ENCODE peak calls at places on chromosomes 7 and 10, in nine cellular contexts. L is IMR-90, G is testis, O is uterus, Q is spleen, X is body of pancreas, F is transverse colon, Y is sigmoid colon, V is adrenal gland. W is an unnamed sample.

GRCh38 chr7:152520861-152521302 is 85.1 kb upstream of the KMT2C start:
- DNase-seq in Q (no peak), V (peak), G (peak), X (no peak), L (no peak), Y (no peak), O (no peak), F (no peak), W (no peak)

GRCh38 chr10:70381491-70382421 is 669 bp downstream of the LRRC20 start:
- DNase-seq in Y (peak), F (peak), X (peak), G (no peak), O (peak), V (peak), L (peak), Q (peak), W (no peak)

GRCh38 chr10:57818522-57818921 is 449.2 kb downstream of the IPMK start:
- DNase-seq in L (no peak), F (no peak), Y (no peak), O (no peak), G (no peak), Q (no peak), X (no peak), V (no peak), W (no peak)

GRCh38 chr7:122316467-122317394 is 12.2 kb upstream of the FEZF1 start:
- DNase-seq in Q (no peak), V (no peak), Y (no peak), X (no peak), O (no peak), G (no peak), L (no peak), F (peak), W (no peak)

GRCh38 chr10:75295901-75296441 is 60.2 kb upstream of the COMTD1 start:
- DNase-seq in Q (no peak), F (no peak), X (peak), L (peak), Y (peak), O (peak), V (peak), G (no peak), W (no peak)

GRCh38 chr7:153522261-153522660 is 529.9 kb upstream of the DPP6 start:
- DNase-seq in V (no peak), Y (peak), L (no peak), G (peak), O (peak), F (peak), Q (no peak), X (no peak), W (peak)

GRCh38 chr10:21174670-21175495 is 277.8 kb upstream of the NEBL start:
- DNase-seq in O (no peak), Y (no peak), F (no peak), X (no peak), L (no peak), Q (no peak), V (no peak), G (no peak), W (no peak)

GRCh38 chr10:23384364-23384763 is 39.8 kb upstream of the C10orf67 start:
- DNase-seq in V (no peak), Y (no peak), G (no peak), L (peak), Q (no peak), O (no peak), F (no peak), X (no peak), W (no peak)

GRCh38 chr7:150988230-150989226 is 2.3 kb upstream of the NOS3 start:
- DNase-seq in V (peak), F (peak), L (no peak), O (peak), X (peak), Q (peak), G (peak), Y (no peak), W (no peak)

GRCh38 chr10:22740180-22740579 is 25.8 kb upstream of the PIP4K2A start:
- DNase-seq in Y (no peak), X (no peak), O (no peak), Q (no peak), V (no peak), F (no peak), G (no peak), L (peak), W (no peak)

GRCh38 chr7:4610768-4611467 is 71.2 kb upstream of the FOXK1 start:
- DNase-seq in Q (peak), X (peak), V (peak), Y (peak), O (peak), G (peak), L (peak), F (peak), W (no peak)

GRCh38 chr10:106255111-106255510 is 909.4 kb downstream of the SORCS1 start:
- DNase-seq in V (no peak), X (no peak), O (no peak), L (no peak), F (no peak), Q (no peak), G (no peak), Y (no peak), W (no peak)

GRCh38 chr10:91652364-91652763 is 19.5 kb upstream of the PPP1R3C start:
- DNase-seq in Q (no peak), X (no peak), G (no peak), L (peak), V (no peak), Y (no peak), O (no peak), F (no peak), W (no peak)

GRCh38 chr7:18547509-18548187 is 52.1 kb downstream of the HDAC9 start:
- DNase-seq in F (no peak), L (no peak), Q (no peak), Y (no peak), V (no peak), G (no peak), X (no peak), O (no peak), W (no peak)

GRCh38 chr7:95545007-95545615 is 51.2 kb downstream of the PDK4 start:
- DNase-seq in X (peak), V (peak), L (peak), G (peak), Q (no peak), O (peak), F (peak), Y (peak), W (no peak)

GRCh38 chr10:50400694-50401093 is 149.4 kb upstream of the ASAH2 start:
- DNase-seq in Y (no peak), X (no peak), F (no peak), L (no peak), V (peak), G (no peak), O (no peak), Q (no peak), W (no peak)

GRCh38 chr10:50405733-50406132 is 154.4 kb upstream of the ASAH2 start:
- DNase-seq in G (no peak), Y (no peak), O (no peak), Q (no peak), L (no peak), F (no peak), X (no peak), V (no peak), W (no peak)

GRCh38 chr10:50403074-50403473 is 151.8 kb upstream of the ASAH2 start:
- DNase-seq in O (no peak), F (no peak), L (no peak), Q (no peak), G (no peak), Y (no peak), X (no peak), V (no peak), W (no peak)

GRCh38 chr10:50404021-50404823 is 152.9 kb upstream of the ASAH2 start:
- DNase-seq in G (no peak), O (no peak), Y (no peak), F (no peak), L (no peak), X (no peak), V (no peak), Q (no peak), W (no peak)

DNA sequence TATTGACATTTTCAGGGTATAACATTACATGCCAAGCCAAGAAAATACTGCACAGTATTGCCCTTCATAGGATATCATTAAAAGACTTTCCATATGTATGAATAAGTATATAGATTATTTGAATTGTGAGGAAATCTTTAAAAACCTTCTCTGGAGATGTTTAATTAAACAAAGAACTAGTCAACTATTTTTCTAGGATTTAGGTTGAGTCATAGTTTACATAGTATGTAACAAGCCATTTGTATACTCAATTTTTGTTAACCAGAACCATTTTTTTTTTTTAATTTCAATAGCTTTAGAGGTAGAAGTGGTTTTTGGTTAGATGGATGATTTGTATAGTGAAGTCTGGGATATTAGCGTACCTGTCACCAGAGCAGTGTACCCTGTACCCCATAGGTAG is 151.2 kb upstream of the ASAH2 start:
- DNase-seq in X (no peak), L (peak), Y (no peak), O (no peak), F (no peak), V (no peak), G (no peak), Q (no peak), W (no peak)
- H3K27ac ChIP-seq in X (no peak), L (no peak), Y (no peak), O (no peak), F (no peak), V (no peak), G (no peak), Q (no peak), W (no peak)

DNA sequence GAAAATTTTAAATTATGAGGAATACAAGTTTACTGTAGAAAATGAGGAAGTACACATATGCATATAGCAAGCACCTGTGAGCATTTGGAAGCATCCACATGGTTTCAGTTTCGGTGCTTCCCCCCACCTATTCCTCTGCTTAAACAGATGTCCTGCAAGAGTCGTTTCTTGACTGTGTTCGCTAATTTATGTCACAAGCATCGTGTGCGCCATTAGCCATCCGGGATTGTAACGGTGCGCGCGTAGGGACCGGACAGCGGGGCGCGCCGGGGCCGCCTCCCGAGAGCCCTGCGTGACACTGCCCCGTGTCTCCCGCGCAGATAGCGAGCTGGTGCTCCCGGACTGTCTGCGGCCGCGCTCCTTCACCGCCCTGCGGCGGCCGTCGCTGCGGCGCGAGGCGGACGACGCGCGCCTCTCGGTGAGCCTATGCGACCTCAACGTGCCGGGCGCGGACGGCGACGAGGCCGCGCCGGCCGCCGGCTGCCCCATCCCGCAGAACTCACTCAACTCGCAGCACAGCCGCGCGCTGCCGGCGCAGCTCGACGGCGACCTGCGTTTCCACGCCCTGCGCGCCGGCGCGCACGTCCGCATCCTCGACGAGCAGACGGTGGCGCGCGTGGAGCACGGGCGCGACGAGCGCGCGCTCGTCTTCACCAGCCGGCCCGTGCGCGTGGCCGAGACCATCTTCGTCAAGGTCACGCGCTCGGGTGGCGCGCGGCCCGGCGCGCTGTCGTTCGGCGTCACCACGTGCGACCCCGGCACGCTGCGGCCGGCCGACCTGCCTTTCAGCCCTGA is 90.9 kb downstream of the NEURL1 start:
- DNase-seq in Y (no peak), Q (peak), X (no peak), L (no peak), G (peak), O (no peak), F (no peak), V (no peak), W (no peak)
- TF ChIP-seq POLR2A in Y (no peak), Q (no peak), X (no peak), L (no peak), G (no peak), O (peak), F (no peak), V (no peak), W (no peak)

DNA sequence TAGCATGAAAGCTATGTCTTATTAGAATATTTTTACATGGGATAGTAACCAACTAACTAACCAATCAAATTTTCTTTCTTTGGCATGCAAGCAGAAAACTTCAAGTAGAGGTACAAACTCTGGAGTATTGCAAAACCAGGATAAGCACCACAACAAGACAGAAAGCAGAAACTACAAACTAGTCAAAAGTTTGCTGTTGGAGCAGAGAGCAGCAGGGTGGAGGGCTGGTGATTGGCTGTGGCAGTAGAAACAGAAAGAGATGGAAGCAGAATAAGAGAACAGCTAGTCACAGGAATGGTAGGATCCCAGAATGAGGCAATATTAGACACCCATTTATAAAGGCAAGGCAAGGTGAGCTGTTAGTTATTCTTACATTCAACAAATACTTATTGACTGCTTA is 6.8 kb upstream of the MACC1 start:
- DNase-seq in F (no peak), O (no peak), Y (no peak), Q (no peak), X (no peak), L (no peak), G (no peak), V (no peak), W (no peak)
- H3K27ac ChIP-seq in F (no peak), O (no peak), Y (no peak), Q (no peak), X (no peak), L (no peak), G (no peak), V (no peak), W (no peak)

GRCh38 chr10:46523119-46523880 is 33.2 kb downstream of the GPRIN2 start:
- DNase-seq in X (no peak), F (peak), G (no peak), Q (peak), V (peak), Y (peak), O (no peak), L (no peak), W (no peak)
- TF ChIP-seq POLR2A in X (no peak), F (peak), G (no peak), Q (no peak), V (no peak), Y (no peak), O (no peak), L (no peak), W (no peak)

GRCh38 chr10:18334116-18334867 is 194.1 kb downstream of the CACNB2 start:
- DNase-seq in X (no peak), V (no peak), Q (no peak), O (no peak), G (no peak), Y (no peak), L (peak), F (no peak), W (no peak)
- H3K27ac ChIP-seq in X (no peak), V (no peak), Q (no peak), O (peak), G (peak), Y (peak), L (no peak), F (peak), W (peak)

GRCh38 chr7:76293407-76293901 is 9.0 kb upstream of the HSPB1 start:
- DNase-seq in V (no peak), O (peak), G (no peak), L (no peak), Y (peak), F (no peak), X (no peak), Q (no peak), W (no peak)

GRCh38 chr7:76292206-76292573 is 10.3 kb upstream of the HSPB1 start:
- DNase-seq in Y (peak), V (peak), X (no peak), Q (no peak), F (no peak), O (no peak), G (no peak), L (no peak), W (no peak)

GRCh38 chr7:76291346-76292205 is 10.9 kb upstream of the HSPB1 start:
- DNase-seq in Q (peak), F (peak), Y (peak), L (peak), O (peak), G (peak), X (peak), V (peak), W (peak)

GRCh38 chr7:76296743-76297740 is 5.4 kb upstream of the HSPB1 start:
- DNase-seq in Y (peak), X (peak), F (peak), V (peak), L (peak), G (no peak), Q (no peak), O (peak), W (no peak)

DNA sequence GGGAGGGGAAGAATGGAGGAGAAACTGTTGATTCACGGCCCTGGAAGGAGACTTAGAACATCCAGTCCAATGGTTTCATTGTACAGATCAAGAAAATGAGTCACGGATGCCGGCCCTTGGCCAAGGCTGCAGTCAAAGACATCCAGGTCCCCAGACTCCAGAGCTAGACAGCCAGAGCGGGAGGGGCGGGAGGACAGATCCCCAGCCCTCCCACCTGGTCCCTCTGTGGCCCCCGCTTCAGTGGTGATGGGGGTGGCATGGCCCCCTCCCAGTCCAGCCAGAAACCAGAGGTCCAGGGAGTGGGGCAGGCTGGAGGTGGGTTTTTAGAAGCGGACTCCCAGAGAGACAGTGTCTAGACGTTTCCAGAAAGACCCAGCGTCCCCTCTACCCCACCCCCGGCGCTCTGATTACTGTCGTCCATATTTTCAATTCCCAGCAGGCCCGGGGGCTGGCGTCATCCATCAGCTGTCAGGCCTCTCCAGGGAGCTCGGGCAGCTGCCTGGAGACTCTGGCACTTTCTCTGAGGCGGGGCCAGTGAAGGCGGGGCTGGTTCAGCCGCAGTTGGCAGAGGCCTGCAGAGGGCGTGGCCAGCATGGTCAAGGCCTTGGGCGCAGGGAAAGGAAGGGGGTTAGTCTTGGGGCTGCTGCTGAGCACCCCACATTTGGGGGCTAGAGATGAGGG is 8.0 kb upstream of the HSPB1 start:
- DNase-seq in F (peak), O (peak), X (peak), G (peak), Y (peak), V (peak), L (peak), Q (peak), W (peak)
- TF ChIP-seq POLR2A in F (no peak), O (peak), X (peak), G (peak), Y (peak), V (no peak), L (peak), Q (no peak), W (peak)

DNA sequence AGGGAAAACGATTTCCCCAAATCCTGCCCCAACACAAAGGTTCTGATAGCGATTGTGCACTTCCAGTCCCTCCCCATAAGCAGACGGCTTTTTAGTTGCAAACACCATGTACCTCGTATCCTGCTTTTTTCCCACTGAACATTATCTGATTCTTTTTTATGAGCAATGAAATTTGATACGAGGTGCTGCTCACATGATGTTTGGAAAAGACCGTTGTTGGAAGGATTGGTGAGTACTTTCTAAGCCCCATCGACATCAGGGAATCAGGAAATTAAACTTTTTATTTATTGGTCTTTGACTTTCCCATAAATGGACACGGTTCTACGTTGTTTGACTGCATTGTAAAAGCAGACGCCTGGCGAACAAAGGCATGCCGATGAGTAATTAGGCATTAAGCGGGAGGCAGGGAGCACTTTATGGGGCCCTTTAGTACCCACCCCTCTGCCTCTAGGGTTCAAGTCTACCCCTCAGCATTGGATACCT is 49.4 kb downstream of the TEX36 start:
- DNase-seq in G (no peak), L (no peak), Y (no peak), F (no peak), Q (no peak), X (no peak), V (no peak), O (no peak), W (no peak)
- H3K27ac ChIP-seq in G (no peak), L (no peak), Y (no peak), F (no peak), Q (no peak), X (no peak), V (no peak), O (no peak), W (no peak)

DNA sequence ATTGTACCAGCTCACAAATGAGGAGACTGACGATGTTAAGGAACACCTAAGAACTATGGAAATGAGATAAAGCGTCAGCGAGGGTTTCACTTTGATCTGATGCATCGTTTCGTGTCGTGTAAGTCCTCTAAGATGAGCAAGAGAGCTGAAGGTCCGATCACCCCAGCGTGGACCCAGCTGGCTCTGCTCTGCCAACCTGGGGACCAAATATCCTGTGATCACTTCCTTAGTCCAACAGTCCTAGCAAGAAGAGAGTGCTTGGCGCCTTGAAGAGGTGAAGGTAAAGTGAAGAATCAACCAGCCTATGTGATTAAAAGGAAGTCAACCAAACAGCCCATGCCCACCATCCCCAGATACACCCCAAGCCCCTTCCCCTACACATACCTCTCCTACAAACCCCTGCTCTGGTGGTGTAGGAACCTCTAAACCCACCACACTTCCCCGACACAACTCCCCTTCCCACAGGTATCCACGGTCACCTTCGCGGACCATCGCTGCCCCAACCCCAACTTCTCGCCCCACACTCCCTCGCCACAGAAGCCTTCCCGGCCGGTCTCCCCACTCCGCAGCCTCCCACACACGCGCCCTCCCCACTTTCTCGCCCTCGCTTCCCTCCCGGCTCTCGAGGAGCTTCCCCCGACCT is 722 bp downstream of the UPF2 start:
- DNase-seq in O (no peak), Y (no peak), V (peak), F (peak), G (peak), L (peak), X (peak), Q (no peak), W (no peak)
- TF ChIP-seq POLR2A in O (no peak), Y (no peak), V (no peak), F (no peak), G (no peak), L (no peak), X (peak), Q (no peak), W (no peak)

GRCh38 chr10:30000802-30001571 is 58.4 kb downstream of the JCAD start:
- DNase-seq in Q (no peak), V (peak), G (peak), F (peak), Y (peak), X (no peak), O (peak), L (peak), W (peak)
- H3K27ac ChIP-seq in Q (no peak), V (peak), G (peak), F (peak), Y (peak), X (no peak), O (peak), L (peak), W (peak)

W was measured in esophagus muscularis mucosa.